ENCODE peak calls at places on chromosomes 16 and 17, in seven cellular contexts. One of them, this sample, is unnamed.

GRCh38 chr17:69388791-69389442 is 25.6 kb upstream of the MAP2K6 start:
- DNase-seq in BJ: no peak
- DNase-seq in gastrocnemius medialis: no peak
- DNase-seq in uterus: no peak
- DNase-seq in upper lobe of right lung: no peak
- DNase-seq in cardiac fibroblast: no peak
- DNase-seq in dorsolateral prefrontal cortex: no peak
- DNase-seq in this sample: no peak

GRCh38 chr17:34663714-34664113 is 84.3 kb downstream of the TMEM132E start:
- DNase-seq in upper lobe of right lung: no peak
- DNase-seq in dorsolateral prefrontal cortex: no peak
- DNase-seq in gastrocnemius medialis: no peak
- DNase-seq in uterus: no peak
- DNase-seq in BJ: no peak
- DNase-seq in cardiac fibroblast: no peak
- DNase-seq in this sample: no peak

GRCh38 chr17:35732806-35733136 is 1.3 kb downstream of the RASL10B start:
- DNase-seq in uterus: no peak
- DNase-seq in gastrocnemius medialis: no peak
- DNase-seq in upper lobe of right lung: no peak
- DNase-seq in cardiac fibroblast: no peak
- DNase-seq in dorsolateral prefrontal cortex: no peak
- DNase-seq in BJ: no peak
- DNase-seq in this sample: no peak

GRCh38 chr17:4004517-4005295 is 40.5 kb upstream of the ATP2A3 start:
- DNase-seq in uterus: peak
- DNase-seq in upper lobe of right lung: peak
- DNase-seq in dorsolateral prefrontal cortex: no peak
- DNase-seq in gastrocnemius medialis: no peak
- DNase-seq in cardiac fibroblast: peak
- DNase-seq in BJ: no peak
- DNase-seq in this sample: peak

GRCh38 chr16:31470615-31471014 is 1.3 kb upstream of the TGFB1I1 start:
- DNase-seq in dorsolateral prefrontal cortex: no peak
- DNase-seq in BJ: no peak
- DNase-seq in upper lobe of right lung: no peak
- DNase-seq in uterus: no peak
- DNase-seq in cardiac fibroblast: no peak
- DNase-seq in gastrocnemius medialis: no peak
- DNase-seq in this sample: no peak

GRCh38 chr16:87207965-87208364 is 109.2 kb downstream of the C16orf95 start:
- DNase-seq in dorsolateral prefrontal cortex: no peak
- DNase-seq in upper lobe of right lung: no peak
- DNase-seq in gastrocnemius medialis: no peak
- DNase-seq in cardiac fibroblast: peak
- DNase-seq in uterus: no peak
- DNase-seq in BJ: no peak
- DNase-seq in this sample: no peak

GRCh38 chr17:42519546-42520444 is 16.2 kb upstream of the NAGLU start:
- DNase-seq in dorsolateral prefrontal cortex: peak
- DNase-seq in gastrocnemius medialis: peak
- DNase-seq in uterus: peak
- DNase-seq in BJ: peak
- DNase-seq in upper lobe of right lung: peak
- DNase-seq in cardiac fibroblast: peak
- DNase-seq in this sample: peak

GRCh38 chr17:67865438-67865837 is 40.1 kb downstream of the BPTF start:
- DNase-seq in gastrocnemius medialis: no peak
- DNase-seq in dorsolateral prefrontal cortex: no peak
- DNase-seq in upper lobe of right lung: no peak
- DNase-seq in uterus: no peak
- DNase-seq in BJ: no peak
- DNase-seq in cardiac fibroblast: no peak
- DNase-seq in this sample: no peak

GRCh38 chr17:71071837-71072236 is 902.5 kb downstream of the KCNJ2 start:
- DNase-seq in dorsolateral prefrontal cortex: no peak
- DNase-seq in upper lobe of right lung: no peak
- DNase-seq in gastrocnemius medialis: no peak
- DNase-seq in BJ: peak
- DNase-seq in cardiac fibroblast: peak
- DNase-seq in uterus: no peak
- DNase-seq in this sample: no peak

GRCh38 chr16:1771864-1772361 is 570 bp upstream of the NME3 start:
- DNase-seq in BJ: no peak
- DNase-seq in gastrocnemius medialis: no peak
- DNase-seq in cardiac fibroblast: no peak
- DNase-seq in upper lobe of right lung: no peak
- DNase-seq in dorsolateral prefrontal cortex: no peak
- DNase-seq in uterus: no peak
- DNase-seq in this sample: no peak

GRCh38 chr17:42660692-42661345 is 1.7 kb downstream of the TUBG2 start:
- DNase-seq in uterus: no peak
- DNase-seq in upper lobe of right lung: no peak
- DNase-seq in gastrocnemius medialis: no peak
- DNase-seq in BJ: no peak
- DNase-seq in cardiac fibroblast: peak
- DNase-seq in dorsolateral prefrontal cortex: no peak
- DNase-seq in this sample: no peak

GRCh38 chr17:17681187-17681743 is at the start of gene RAI1:
- DNase-seq in cardiac fibroblast: peak
- DNase-seq in uterus: peak
- DNase-seq in upper lobe of right lung: peak
- DNase-seq in dorsolateral prefrontal cortex: no peak
- DNase-seq in gastrocnemius medialis: peak
- DNase-seq in BJ: no peak
- DNase-seq in this sample: peak

GRCh38 chr16:70438983-70439862 is at the start of gene ST3GAL2:
- DNase-seq in upper lobe of right lung: peak
- DNase-seq in uterus: peak
- DNase-seq in cardiac fibroblast: peak
- DNase-seq in BJ: peak
- DNase-seq in dorsolateral prefrontal cortex: peak
- DNase-seq in gastrocnemius medialis: peak
- DNase-seq in this sample: peak

GRCh38 chr16:55568151-55568693 is 1.7 kb downstream of the CAPNS2 start:
- DNase-seq in BJ: no peak
- DNase-seq in upper lobe of right lung: no peak
- DNase-seq in dorsolateral prefrontal cortex: no peak
- DNase-seq in gastrocnemius medialis: no peak
- DNase-seq in uterus: no peak
- DNase-seq in cardiac fibroblast: no peak
- DNase-seq in this sample: no peak

GRCh38 chr17:75079023-75079373 is 8.8 kb upstream of the SLC16A5 start:
- DNase-seq in upper lobe of right lung: no peak
- DNase-seq in gastrocnemius medialis: no peak
- DNase-seq in uterus: no peak
- DNase-seq in dorsolateral prefrontal cortex: no peak
- DNase-seq in BJ: no peak
- DNase-seq in cardiac fibroblast: no peak
- DNase-seq in this sample: no peak

GRCh38 chr17:75078097-75079022 is 9.4 kb upstream of the SLC16A5 start:
- DNase-seq in gastrocnemius medialis: no peak
- DNase-seq in cardiac fibroblast: peak
- DNase-seq in upper lobe of right lung: peak
- DNase-seq in dorsolateral prefrontal cortex: no peak
- DNase-seq in uterus: no peak
- DNase-seq in BJ: no peak
- DNase-seq in this sample: no peak

GRCh38 chr17:75077072-75077489 is 10.7 kb upstream of the SLC16A5 start:
- DNase-seq in dorsolateral prefrontal cortex: no peak
- DNase-seq in BJ: no peak
- DNase-seq in upper lobe of right lung: no peak
- DNase-seq in cardiac fibroblast: no peak
- DNase-seq in uterus: no peak
- DNase-seq in gastrocnemius medialis: no peak
- DNase-seq in this sample: no peak

GRCh38 chr17:75075597-75076253 is 12.0 kb upstream of the SLC16A5 start:
- DNase-seq in gastrocnemius medialis: no peak
- DNase-seq in BJ: no peak
- DNase-seq in cardiac fibroblast: no peak
- DNase-seq in dorsolateral prefrontal cortex: no peak
- DNase-seq in upper lobe of right lung: no peak
- DNase-seq in uterus: no peak
- DNase-seq in this sample: no peak

DNA sequence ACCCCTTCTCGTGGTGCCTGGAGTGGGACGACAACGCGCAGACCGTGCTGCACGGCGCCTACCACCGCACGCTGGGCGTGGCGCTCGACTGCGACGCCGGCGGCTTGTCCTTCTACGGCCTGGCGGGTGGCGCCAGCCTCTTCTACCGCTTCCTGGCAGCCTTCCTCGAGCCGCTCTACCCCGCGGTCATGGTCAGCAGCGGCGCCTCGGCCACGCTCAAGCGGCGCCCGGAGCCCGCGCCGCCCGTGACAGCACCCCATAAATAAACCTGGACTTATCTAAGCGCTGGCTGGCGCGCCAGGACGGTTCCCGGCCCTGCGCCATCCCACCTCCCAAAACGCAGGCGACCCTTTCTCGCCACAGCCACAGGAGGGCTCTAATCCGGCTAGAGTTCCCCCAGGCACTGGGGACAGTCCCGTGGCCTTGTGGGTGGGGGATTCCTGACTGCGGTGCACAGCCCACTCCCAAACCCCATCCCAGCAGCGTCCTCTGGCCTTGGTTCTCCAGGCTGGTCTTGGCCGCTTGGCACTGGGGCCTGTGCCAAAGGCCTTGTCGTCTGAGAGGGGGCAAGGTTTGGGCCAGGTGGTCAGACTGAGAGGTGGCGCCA is 10.2 kb upstream of the SLC16A5 start:
- DNase-seq in cardiac fibroblast: peak
- DNase-seq in upper lobe of right lung: peak
- DNase-seq in dorsolateral prefrontal cortex: peak
- DNase-seq in BJ: no peak
- DNase-seq in uterus: peak
- DNase-seq in gastrocnemius medialis: peak
- DNase-seq in this sample: no peak
- TF ChIP-seq CTCF in cardiac fibroblast: no peak
- TF ChIP-seq CTCF in upper lobe of right lung: peak
- TF ChIP-seq CTCF in dorsolateral prefrontal cortex: peak
- TF ChIP-seq CTCF in BJ: peak
- TF ChIP-seq CTCF in uterus: no peak
- TF ChIP-seq CTCF in gastrocnemius medialis: peak
- TF ChIP-seq CTCF in this sample: no peak

DNA sequence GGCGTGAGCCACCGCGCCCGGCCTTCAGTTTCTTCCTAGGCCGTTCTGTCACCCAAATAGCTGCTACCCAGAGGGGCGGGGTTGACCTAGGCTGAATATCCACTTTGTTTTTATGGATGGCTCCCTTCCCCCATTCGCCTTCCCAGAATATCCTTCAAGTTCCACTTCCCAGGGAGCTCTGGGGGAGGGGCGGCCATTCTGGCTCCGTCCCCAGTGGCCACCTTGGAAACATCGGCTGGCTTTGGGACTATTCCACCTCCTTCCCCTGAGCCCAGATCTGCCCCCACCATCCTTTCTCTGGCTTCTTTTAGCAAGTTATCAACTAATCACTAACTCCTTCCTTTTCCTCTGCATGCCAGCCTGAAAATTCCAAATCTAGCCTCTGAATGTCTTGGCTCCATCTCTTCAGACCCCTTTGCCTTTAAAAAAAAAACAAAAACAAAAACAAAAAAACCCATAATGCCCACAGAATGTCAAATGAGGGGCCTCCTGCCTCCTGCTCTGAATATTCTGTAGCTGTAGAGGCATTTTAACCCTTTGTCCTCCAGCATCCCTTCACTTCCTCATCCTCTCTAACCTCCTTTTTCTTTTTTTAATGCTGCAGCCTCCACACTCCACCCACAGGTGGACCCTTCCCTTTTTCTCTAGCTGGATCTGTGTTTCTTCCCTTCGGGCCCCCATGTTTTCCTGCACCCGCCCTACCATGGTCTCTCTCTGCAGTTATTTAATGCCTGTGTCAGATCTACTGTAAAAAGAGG is 6.4 kb downstream of the ATP1B2 start:
- DNase-seq in gastrocnemius medialis: no peak
- DNase-seq in upper lobe of right lung: no peak
- DNase-seq in uterus: peak
- DNase-seq in cardiac fibroblast: peak
- DNase-seq in BJ: no peak
- DNase-seq in dorsolateral prefrontal cortex: peak
- DNase-seq in this sample: peak
- TF ChIP-seq CTCF in gastrocnemius medialis: no peak
- TF ChIP-seq CTCF in upper lobe of right lung: no peak
- TF ChIP-seq CTCF in uterus: no peak
- TF ChIP-seq CTCF in cardiac fibroblast: no peak
- TF ChIP-seq CTCF in BJ: no peak
- TF ChIP-seq CTCF in dorsolateral prefrontal cortex: no peak
- TF ChIP-seq CTCF in this sample: no peak

DNA sequence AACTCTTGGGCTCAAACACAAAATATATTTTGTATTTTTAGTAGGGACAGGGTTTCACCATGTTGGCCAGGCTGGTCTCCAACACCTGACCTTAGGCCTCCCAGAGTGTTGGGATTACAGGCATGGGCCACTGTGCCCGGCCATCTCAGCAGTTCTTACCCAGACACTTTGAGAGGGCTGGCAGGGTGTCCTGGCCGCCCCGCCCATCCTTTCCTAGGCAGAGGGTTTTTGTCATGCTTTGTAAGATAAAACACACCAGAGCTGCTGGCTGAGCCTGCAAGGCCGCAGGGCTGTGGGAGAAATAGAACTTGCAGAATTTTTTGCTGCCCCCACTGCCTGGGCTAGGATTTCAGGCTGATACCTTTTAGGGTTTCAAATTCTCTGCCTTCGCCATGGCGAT is 8.7 kb downstream of the PPL start:
- DNase-seq in gastrocnemius medialis: no peak
- DNase-seq in upper lobe of right lung: no peak
- DNase-seq in cardiac fibroblast: no peak
- DNase-seq in dorsolateral prefrontal cortex: no peak
- DNase-seq in uterus: no peak
- DNase-seq in BJ: no peak
- DNase-seq in this sample: no peak
- TF ChIP-seq CTCF in gastrocnemius medialis: no peak
- TF ChIP-seq CTCF in upper lobe of right lung: no peak
- TF ChIP-seq CTCF in cardiac fibroblast: no peak
- TF ChIP-seq CTCF in dorsolateral prefrontal cortex: no peak
- TF ChIP-seq CTCF in uterus: no peak
- TF ChIP-seq CTCF in BJ: no peak
- TF ChIP-seq CTCF in this sample: no peak

GRCh38 chr17:39937462-39937861 is 9.9 kb downstream of the LRRC3C start:
- DNase-seq in BJ: no peak
- DNase-seq in gastrocnemius medialis: no peak
- DNase-seq in upper lobe of right lung: no peak
- DNase-seq in cardiac fibroblast: no peak
- DNase-seq in dorsolateral prefrontal cortex: no peak
- DNase-seq in uterus: no peak
- DNase-seq in this sample: no peak

GRCh38 chr17:39939031-39939430 is 11.5 kb downstream of the LRRC3C start:
- DNase-seq in BJ: no peak
- DNase-seq in cardiac fibroblast: no peak
- DNase-seq in uterus: no peak
- DNase-seq in dorsolateral prefrontal cortex: no peak
- DNase-seq in gastrocnemius medialis: no peak
- DNase-seq in upper lobe of right lung: no peak
- DNase-seq in this sample: no peak

GRCh38 chr17:39938140-39938869 is 10.8 kb downstream of the LRRC3C start:
- DNase-seq in uterus: no peak
- DNase-seq in cardiac fibroblast: no peak
- DNase-seq in upper lobe of right lung: no peak
- DNase-seq in dorsolateral prefrontal cortex: no peak
- DNase-seq in BJ: no peak
- DNase-seq in gastrocnemius medialis: no peak
- DNase-seq in this sample: no peak

GRCh38 chr17:39942076-39942475 is 14.5 kb downstream of the LRRC3C start:
- DNase-seq in cardiac fibroblast: no peak
- DNase-seq in dorsolateral prefrontal cortex: no peak
- DNase-seq in BJ: no peak
- DNase-seq in gastrocnemius medialis: no peak
- DNase-seq in uterus: no peak
- DNase-seq in upper lobe of right lung: no peak
- DNase-seq in this sample: no peak

GRCh38 chr17:39939588-39940419 is 12.3 kb downstream of the LRRC3C start:
- DNase-seq in dorsolateral prefrontal cortex: no peak
- DNase-seq in BJ: peak
- DNase-seq in cardiac fibroblast: peak
- DNase-seq in upper lobe of right lung: no peak
- DNase-seq in gastrocnemius medialis: no peak
- DNase-seq in uterus: peak
- DNase-seq in this sample: no peak
- TF ChIP-seq CTCF in dorsolateral prefrontal cortex: peak
- TF ChIP-seq CTCF in BJ: peak
- TF ChIP-seq CTCF in cardiac fibroblast: peak
- TF ChIP-seq CTCF in upper lobe of right lung: peak
- TF ChIP-seq CTCF in gastrocnemius medialis: no peak
- TF ChIP-seq CTCF in uterus: peak
- TF ChIP-seq CTCF in this sample: peak